ENCODE peak calls at places on chromosomes 1 and 21, in five cellular contexts. One of them, this sample, is unnamed.

GRCh38 chr1:4880621-4881020 is 226.2 kb downstream of the AJAP1 start:
- DNase-seq in naive thymus-derived CD8-positive, alpha-beta T cell: no peak
- DNase-seq in stimulated activated CD4-positive, alpha-beta T cell treated with anti-CD3 and anti-CD28 coated beads, Interleukin-4, amount 100 ng/mL, for 24 hours: no peak
- DNase-seq in Caco-2: no peak
- DNase-seq in cerebellum: no peak
- DNase-seq in this sample: no peak

GRCh38 chr1:234627009-234627950 is 17.3 kb upstream of the IRF2BP2 start:
- DNase-seq in naive thymus-derived CD8-positive, alpha-beta T cell: no peak
- DNase-seq in stimulated activated CD4-positive, alpha-beta T cell treated with anti-CD3 and anti-CD28 coated beads, Interleukin-4, amount 100 ng/mL, for 24 hours: no peak
- DNase-seq in Caco-2: peak
- DNase-seq in cerebellum: no peak
- DNase-seq in this sample: no peak

GRCh38 chr1:64519921-64520320 is 50.0 kb downstream of the CACHD1 start:
- DNase-seq in naive thymus-derived CD8-positive, alpha-beta T cell: no peak
- DNase-seq in stimulated activated CD4-positive, alpha-beta T cell treated with anti-CD3 and anti-CD28 coated beads, Interleukin-4, amount 100 ng/mL, for 24 hours: no peak
- DNase-seq in Caco-2: no peak
- DNase-seq in cerebellum: no peak
- DNase-seq in this sample: no peak

GRCh38 chr1:11326070-11326469 is 53.1 kb downstream of the UBIAD1 start:
- DNase-seq in naive thymus-derived CD8-positive, alpha-beta T cell: no peak
- DNase-seq in stimulated activated CD4-positive, alpha-beta T cell treated with anti-CD3 and anti-CD28 coated beads, Interleukin-4, amount 100 ng/mL, for 24 hours: no peak
- DNase-seq in Caco-2: no peak
- DNase-seq in cerebellum: no peak
- DNase-seq in this sample: no peak

GRCh38 chr1:8560611-8561544 is 243.0 kb downstream of the SLC45A1 start:
- DNase-seq in naive thymus-derived CD8-positive, alpha-beta T cell: peak
- DNase-seq in stimulated activated CD4-positive, alpha-beta T cell treated with anti-CD3 and anti-CD28 coated beads, Interleukin-4, amount 100 ng/mL, for 24 hours: peak
- DNase-seq in Caco-2: no peak
- DNase-seq in cerebellum: peak
- DNase-seq in this sample: no peak

GRCh38 chr1:230425252-230426061 is 675 bp downstream of the PGBD5 start:
- DNase-seq in naive thymus-derived CD8-positive, alpha-beta T cell: no peak
- DNase-seq in stimulated activated CD4-positive, alpha-beta T cell treated with anti-CD3 and anti-CD28 coated beads, Interleukin-4, amount 100 ng/mL, for 24 hours: no peak
- DNase-seq in Caco-2: no peak
- DNase-seq in cerebellum: peak
- DNase-seq in this sample: peak

GRCh38 chr1:48414264-48414663 is 57.7 kb downstream of the SPATA6 start:
- DNase-seq in naive thymus-derived CD8-positive, alpha-beta T cell: no peak
- DNase-seq in stimulated activated CD4-positive, alpha-beta T cell treated with anti-CD3 and anti-CD28 coated beads, Interleukin-4, amount 100 ng/mL, for 24 hours: no peak
- DNase-seq in Caco-2: no peak
- DNase-seq in cerebellum: no peak
- DNase-seq in this sample: no peak

GRCh38 chr1:32239335-32239734 is 7.7 kb upstream of the FAM167B start:
- DNase-seq in naive thymus-derived CD8-positive, alpha-beta T cell: no peak
- DNase-seq in stimulated activated CD4-positive, alpha-beta T cell treated with anti-CD3 and anti-CD28 coated beads, Interleukin-4, amount 100 ng/mL, for 24 hours: no peak
- DNase-seq in Caco-2: no peak
- DNase-seq in cerebellum: no peak
- DNase-seq in this sample: peak

GRCh38 chr1:71666609-71667008 is 585.8 kb upstream of the ZRANB2 start:
- DNase-seq in naive thymus-derived CD8-positive, alpha-beta T cell: no peak
- DNase-seq in stimulated activated CD4-positive, alpha-beta T cell treated with anti-CD3 and anti-CD28 coated beads, Interleukin-4, amount 100 ng/mL, for 24 hours: no peak
- DNase-seq in Caco-2: no peak
- DNase-seq in cerebellum: no peak
- DNase-seq in this sample: no peak

GRCh38 chr1:179807691-179808485 is 64.8 kb downstream of the FAM163A start:
- DNase-seq in naive thymus-derived CD8-positive, alpha-beta T cell: no peak
- DNase-seq in stimulated activated CD4-positive, alpha-beta T cell treated with anti-CD3 and anti-CD28 coated beads, Interleukin-4, amount 100 ng/mL, for 24 hours: no peak
- DNase-seq in Caco-2: peak
- DNase-seq in cerebellum: no peak
- DNase-seq in this sample: no peak

GRCh38 chr21:46006547-46007497 is 25.3 kb downstream of the COL6A1 start:
- DNase-seq in naive thymus-derived CD8-positive, alpha-beta T cell: peak
- DNase-seq in stimulated activated CD4-positive, alpha-beta T cell treated with anti-CD3 and anti-CD28 coated beads, Interleukin-4, amount 100 ng/mL, for 24 hours: no peak
- DNase-seq in Caco-2: no peak
- DNase-seq in cerebellum: no peak
- DNase-seq in this sample: peak

GRCh38 chr1:178379807-178380206 is 117.0 kb downstream of the CLEC20A start:
- DNase-seq in naive thymus-derived CD8-positive, alpha-beta T cell: no peak
- DNase-seq in stimulated activated CD4-positive, alpha-beta T cell treated with anti-CD3 and anti-CD28 coated beads, Interleukin-4, amount 100 ng/mL, for 24 hours: no peak
- DNase-seq in Caco-2: no peak
- DNase-seq in cerebellum: no peak
- DNase-seq in this sample: peak

GRCh38 chr1:32241011-32241763 is 5.8 kb upstream of the FAM167B start:
- DNase-seq in naive thymus-derived CD8-positive, alpha-beta T cell: peak
- DNase-seq in stimulated activated CD4-positive, alpha-beta T cell treated with anti-CD3 and anti-CD28 coated beads, Interleukin-4, amount 100 ng/mL, for 24 hours: peak
- DNase-seq in Caco-2: peak
- DNase-seq in cerebellum: no peak
- DNase-seq in this sample: peak

GRCh38 chr1:62435231-62436038 is 1.4 kb upstream of the USP1 start:
- DNase-seq in naive thymus-derived CD8-positive, alpha-beta T cell: no peak
- DNase-seq in stimulated activated CD4-positive, alpha-beta T cell treated with anti-CD3 and anti-CD28 coated beads, Interleukin-4, amount 100 ng/mL, for 24 hours: no peak
- DNase-seq in Caco-2: no peak
- DNase-seq in cerebellum: no peak
- DNase-seq in this sample: no peak

GRCh38 chr1:243475966-243476365 is 220.1 kb downstream of the SDCCAG8 start:
- DNase-seq in naive thymus-derived CD8-positive, alpha-beta T cell: no peak
- DNase-seq in stimulated activated CD4-positive, alpha-beta T cell treated with anti-CD3 and anti-CD28 coated beads, Interleukin-4, amount 100 ng/mL, for 24 hours: no peak
- DNase-seq in Caco-2: no peak
- DNase-seq in cerebellum: peak
- DNase-seq in this sample: peak

GRCh38 chr1:164771568-164772350 is 212.8 kb downstream of the PBX1 start:
- DNase-seq in naive thymus-derived CD8-positive, alpha-beta T cell: no peak
- DNase-seq in stimulated activated CD4-positive, alpha-beta T cell treated with anti-CD3 and anti-CD28 coated beads, Interleukin-4, amount 100 ng/mL, for 24 hours: no peak
- DNase-seq in Caco-2: peak
- DNase-seq in cerebellum: no peak
- DNase-seq in this sample: peak